ENCODE peak calls at places on chromosome 19, in four cellular contexts. Y is NCI-H460; U is head of caudate nucleus; C is stimulated activated CD8-positive, alpha-beta memory T cell treated with anti-CD3 and anti-CD28 coated beads, Interleukin-15, amount 100 ng/mL, for 1 hour. Z is an unnamed sample.

GRCh38 chr19:3175761-3176714 is 2.5 kb upstream of the S1PR4 start:
- DNase-seq in Y (peak), U (no peak), C (no peak), Z (peak)

GRCh38 chr19:52099497-52100138 is 4.1 kb upstream of the ZNF841 start:
- DNase-seq in Y (no peak), U (no peak), C (no peak), Z (no peak)

GRCh38 chr19:39943586-39943985 is 9.2 kb upstream of the FCGBP start:
- DNase-seq in Y (no peak), U (no peak), C (no peak), Z (no peak)

GRCh38 chr19:52270266-52270885 is 989 bp downstream of the ZNF766 start:
- DNase-seq in Y (no peak), U (no peak), C (no peak), Z (no peak)

GRCh38 chr19:43305642-43306041 is 36.3 kb upstream of the PSG9 start:
- DNase-seq in Y (no peak), U (no peak), C (no peak), Z (no peak)

GRCh38 chr19:4575978-4576933 is 16.8 kb upstream of the SEMA6B start:
- DNase-seq in Y (peak), U (peak), C (peak), Z (peak)

GRCh38 chr19:919157-920050 is 2.3 kb downstream of the KISS1R start:
- DNase-seq in Y (no peak), U (no peak), C (no peak), Z (no peak)

GRCh38 chr19:50196322-50196932 is 7.0 kb upstream of the MYH14 start:
- DNase-seq in Y (no peak), U (no peak), C (no peak), Z (no peak)

GRCh38 chr19:464146-464545 is 3.3 kb upstream of the SHC2 start:
- DNase-seq in Y (no peak), U (no peak), C (no peak), Z (no peak)

GRCh38 chr19:20039203-20039723 is at the start of gene ZNF682:
- DNase-seq in Y (no peak), U (peak), C (peak), Z (peak)

GRCh38 chr19:12774588-12775555 is at the start of gene HOOK2:
- DNase-seq in Y (no peak), U (no peak), C (no peak), Z (peak)

GRCh38 chr19:7533281-7533819 is 2.2 kb upstream of the PNPLA6 start:
- DNase-seq in Y (no peak), U (peak), C (no peak), Z (no peak)

Z was measured in breast epithelium.